ENCODE peak calls at places on chromosomes 4 and X, in six cellular contexts. K, A, P, C, J and E are unnamed samples.
A peak's percentile ranks its signal among the peaks of the same experiment; 100 is the strongest.

GRCh38 chrX:31837445-31837844 is 765.6 kb upstream of the FTHL17 start:
- DNase-seq in J (no peak), C (no peak), K (no peak), P (no peak), A (no peak), E (no peak)

GRCh38 chrX:31319586-31319985 is 247.7 kb upstream of the FTHL17 start:
- DNase-seq in K (no peak), A (no peak), C (no peak), P (no peak), J (no peak), E (no peak)

GRCh38 chr4:22597471-22597870 is 81.6 kb upstream of the ADGRA3 start:
- DNase-seq in K (no peak), C (no peak), A (no peak), J (no peak), P (no peak), E (peak; percentile 56)

GRCh38 chr4:154982187-154983047 is 201.3 kb downstream of the RBM46 start:
- DNase-seq in C (peak; percentile 30), J (peak; percentile 15), A (peak; percentile 61), P (peak; percentile 58), K (no peak), E (no peak)

GRCh38 chr4:54165438-54165837 is 63.7 kb upstream of the PDGFRA start:
- DNase-seq in C (peak; percentile 39), P (peak; percentile 36), J (no peak), K (no peak), A (no peak), E (no peak)

GRCh38 chr4:76969941-76970529 is 20.5 kb downstream of the SEPTIN11 start:
- DNase-seq in A (no peak), K (no peak), J (no peak), C (no peak), P (no peak), E (no peak)

GRCh38 chr4:174714393-174715211 is 114.4 kb downstream of the GLRA3 start:
- DNase-seq in A (peak; percentile 10), C (peak; percentile 32), P (peak; percentile 59), J (no peak), K (no peak), E (no peak)

GRCh38 chr4:21593268-21594002 is 355.1 kb downstream of the KCNIP4 start:
- DNase-seq in C (no peak), K (no peak), P (no peak), A (no peak), J (no peak), E (no peak)

GRCh38 chrX:21691512-21692018 is 33.4 kb upstream of the KLHL34 start:
- DNase-seq in J (no peak), P (no peak), C (no peak), A (no peak), K (no peak), E (no peak)

GRCh38 chrX:111387470-111387869 is 24.5 kb downstream of the DCX start:
- DNase-seq in P (no peak), J (no peak), C (no peak), A (no peak), K (no peak), E (no peak)

GRCh38 chrX:104696667-104697066 is 130.7 kb downstream of the IL1RAPL2 start:
- DNase-seq in J (no peak), K (no peak), C (no peak), P (no peak), A (no peak), E (no peak)

GRCh38 chrX:109294097-109294815 is 187.6 kb downstream of the GUCY2F start:
- DNase-seq in C (no peak), K (no peak), J (no peak), P (no peak), A (no peak), E (no peak)

GRCh38 chr4:169630069-169630468 is 9.7 kb downstream of the CLCN3 start:
- DNase-seq in J (no peak), C (no peak), P (no peak), A (no peak), K (no peak), E (no peak)

GRCh38 chr4:91826186-91826585 is 477.6 kb upstream of the GRID2 start:
- DNase-seq in K (no peak), J (no peak), A (no peak), C (no peak), P (no peak), E (no peak)

GRCh38 chr4:40940317-40940720 is 190.6 kb downstream of the NSUN7 start:
- DNase-seq in C (no peak), J (no peak), A (no peak), P (no peak), K (no peak), E (no peak)

GRCh38 chr4:3073158-3074077 is 920 bp downstream of the HTT-AS start:
- DNase-seq in P (no peak), J (no peak), A (no peak), K (no peak), C (no peak), E (peak; percentile 91)
- TF ChIP-seq POLR2AphosphoS5 in P (peak; percentile 75), J (peak; percentile 48), A (peak; percentile 55), K (peak; percentile 35), C (no peak), E (no peak)

GRCh38 chrX:70454441-70455365 is 10.1 kb downstream of the DLG3 start:
- DNase-seq in A (peak; percentile 49), P (peak; percentile 82), J (no peak), K (peak; percentile 91), C (peak; percentile 42), E (no peak)

GRCh38 chrX:70452143-70452733 is 7.6 kb downstream of the DLG3 start:
- DNase-seq in A (peak; percentile 39), J (no peak), C (no peak), P (peak; percentile 18), K (peak; percentile 87), E (no peak)

GRCh38 chrX:70456256-70456655 is 11.6 kb downstream of the DLG3 start:
- DNase-seq in A (no peak), C (no peak), J (no peak), P (no peak), K (no peak), E (no peak)

GRCh38 chrX:70455366-70456202 is 10.9 kb downstream of the DLG3 start:
- DNase-seq in C (no peak), P (no peak), J (no peak), K (peak; percentile 52), A (no peak), E (no peak)

GRCh38 chrX:70453024-70453618 is 8.5 kb downstream of the DLG3 start:
- DNase-seq in A (no peak), P (no peak), C (no peak), K (no peak), J (no peak), E (no peak)
- H3K27ac ChIP-seq in A (no peak overlapping the region), P (peak overlapping the region; percentile 57), C (no peak overlapping the region), K (peak overlapping the region; percentile 61), J (no peak overlapping the region), E (peak overlapping the region; percentile 31)

DNA sequence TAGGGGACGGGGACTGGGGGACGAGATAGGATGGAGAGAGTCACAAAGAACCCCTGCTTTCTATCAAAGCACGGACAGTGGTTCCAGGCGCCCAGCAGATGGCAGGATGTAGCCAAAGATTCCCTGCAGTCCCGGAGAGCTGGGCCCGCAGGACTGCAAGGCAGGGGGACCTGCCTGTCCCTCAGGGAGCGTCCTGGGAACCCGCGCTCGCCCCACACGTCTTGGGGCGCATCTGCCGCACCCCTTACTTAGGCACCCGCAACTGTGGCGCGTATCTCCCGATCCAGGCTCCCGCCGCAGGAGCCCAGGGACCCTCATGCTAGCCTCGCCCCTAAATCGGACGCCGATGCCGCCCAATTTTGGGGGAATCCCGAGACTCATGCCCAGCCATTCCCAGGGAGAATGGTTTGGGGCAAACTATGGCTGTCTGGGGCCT is 742 bp upstream of the STK32B start:
- DNase-seq in C (no peak), J (no peak), A (peak; percentile 69), K (peak; percentile 81), P (peak; percentile 34), E (peak; percentile 84)
- TF ChIP-seq POLR2AphosphoS5 in C (no peak), J (no peak), A (peak; percentile 15), K (no peak), P (no peak), E (no peak)

GRCh38 chr4:94455081-94455480 is 3.3 kb downstream of the PDLIM5 start:
- DNase-seq in J (no peak), K (no peak), P (no peak), A (peak; percentile 54), C (no peak), E (no peak)

GRCh38 chr4:94457692-94458106 is 6.0 kb downstream of the PDLIM5 start:
- DNase-seq in C (no peak), P (no peak), K (no peak), J (no peak), A (peak; percentile 44), E (no peak)

GRCh38 chr4:94461506-94461905 is 9.8 kb downstream of the PDLIM5 start:
- DNase-seq in C (no peak), K (no peak), P (no peak), J (no peak), A (no peak), E (no peak)

GRCh38 chr4:94459462-94460161 is 7.9 kb downstream of the PDLIM5 start:
- DNase-seq in A (no peak), P (no peak), C (no peak), J (no peak), K (no peak), E (no peak)

DNA sequence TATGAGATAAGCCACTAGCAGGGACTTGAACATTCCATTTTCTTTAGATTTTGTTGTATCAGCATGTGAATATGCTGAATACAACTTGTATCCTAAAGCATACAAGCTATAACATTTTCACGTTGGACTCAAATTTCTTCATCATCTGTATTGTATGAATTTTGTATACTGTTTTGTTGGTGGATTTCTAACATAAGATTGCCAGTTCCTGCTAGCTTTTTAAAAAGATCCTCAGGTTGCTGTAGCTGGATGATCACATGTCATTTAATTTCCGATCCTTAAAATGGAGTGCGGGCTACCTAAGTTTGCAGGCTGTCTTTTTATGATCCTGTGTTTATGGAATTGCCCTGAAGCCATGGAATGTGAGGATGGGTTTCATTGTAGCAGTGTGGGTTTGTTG is 6.9 kb downstream of the PDLIM5 start:
- DNase-seq in K (no peak), P (no peak), A (no peak), J (no peak), C (no peak), E (no peak)
- H3K27ac ChIP-seq in K (no peak overlapping the region), P (no peak overlapping the region), A (no peak overlapping the region), J (no peak overlapping the region), C (peak overlapping the region; percentile 51), E (no peak overlapping the region)

GRCh38 chr4:73843369-73843768 is 6.9 kb downstream of the CXCL6 start:
- DNase-seq in A (no peak), P (no peak), J (no peak), C (no peak), K (no peak), E (no peak)

GRCh38 chr4:73844352-73844751 is 7.9 kb downstream of the CXCL6 start:
- DNase-seq in J (no peak), A (peak; percentile 57), C (no peak), P (no peak), K (no peak), E (no peak)

GRCh38 chr4:73847507-73848182 is 5.5 kb upstream of the PF4V1 start:
- DNase-seq in P (no peak), K (no peak), J (no peak), A (no peak), C (no peak), E (no peak)

GRCh38 chr4:73842696-73843095 is 6.2 kb downstream of the CXCL6 start:
- DNase-seq in P (no peak), A (no peak), K (no peak), J (no peak), C (no peak), E (no peak)

GRCh38 chr4:73844806-73845205 is 8.3 kb upstream of the PF4V1 start:
- DNase-seq in J (no peak), K (no peak), C (no peak), P (no peak), A (no peak), E (no peak)
- TF ChIP-seq POLR2AphosphoS5 in J (no peak), K (no peak), C (no peak), P (no peak), A (no peak), E (no peak)

GRCh38 chrX:101416691-101417090 is 8.7 kb downstream of the HNRNPH2 start:
- DNase-seq in K (no peak), P (no peak), C (no peak), J (no peak), A (no peak), E (no peak)
- H3K27ac ChIP-seq in K (no peak overlapping the region), P (no peak overlapping the region), C (no peak overlapping the region), J (no peak overlapping the region), A (no peak overlapping the region), E (peak overlapping the region; percentile 92)